ENCODE peak calls at places on chromosomes 5 and 9, in nine cellular contexts. U is NCI-H1436; F is mesenteric fat pad; S is T-helper 1 cell; P is SW 1271; N is GDM1; V is Peyer's patch; M is heart left ventricle; W is activated CD4-positive, alpha-beta T cell treated with anti-CD3 and anti-CD28 coated beads, Interleukin-2, amount 50 U/mL, for 48 hours. R is an unnamed sample.

GRCh38 chr9:128081052-128081451 is 13.0 kb downstream of the SLC25A25 start:
- DNase-seq in S (no peak), F (no peak), P (no peak), M (no peak), U (no peak), V (no peak), W (no peak), N (no peak), R (no peak)

GRCh38 chr5:173736923-173737412 is 120.5 kb upstream of the BOD1 start:
- DNase-seq in V (peak; percentile 69), P (no peak), N (no peak), S (no peak), M (no peak), F (no peak), U (no peak), W (no peak), R (no peak)

GRCh38 chr9:137237759-137238726 is 3.0 kb upstream of the TUBB4B start:
- DNase-seq in W (no peak), V (no peak), F (no peak), U (peak; percentile 50), P (no peak), S (no peak), N (no peak), M (no peak), R (no peak)

GRCh38 chr5:9562101-9562500 is 16.2 kb upstream of the SEMA5A start:
- DNase-seq in F (no peak), V (no peak), S (no peak), W (no peak), N (no peak), U (no peak), M (no peak), P (peak; percentile 52), R (no peak)

GRCh38 chr9:91845839-91846238 is 104.2 kb downstream of the ROR2 start:
- DNase-seq in M (no peak), S (no peak), W (no peak), U (no peak), P (no peak), V (no peak), N (no peak), F (no peak), R (no peak)

GRCh38 chr9:4297795-4298254 is 2.0 kb downstream of the GLIS3 start:
- DNase-seq in N (no peak), P (no peak), W (peak; percentile 43), F (peak; percentile 91), U (no peak), M (peak; percentile 76), S (no peak), V (peak; percentile 39), R (peak; percentile 79)

GRCh38 chr5:133967715-133968056 is 739 bp downstream of the C5orf15 start:
- DNase-seq in V (no peak), U (no peak), S (no peak), N (no peak), P (no peak), M (no peak), F (no peak), W (no peak), R (no peak)

GRCh38 chr9:4097991-4098390 is 201.9 kb downstream of the GLIS3 start:
- DNase-seq in M (no peak), U (no peak), S (no peak), V (no peak), P (no peak), F (no peak), N (no peak), W (no peak), R (no peak)

GRCh38 chr5:119267958-119268386 is 87.8 kb upstream of the TNFAIP8 start:
- DNase-seq in W (peak; percentile 83), S (peak; percentile 47), U (peak; percentile 94), P (peak; percentile 95), F (peak; percentile 95), N (peak; percentile 87), M (peak; percentile 95), V (peak; percentile 88), R (peak; percentile 97)

GRCh38 chr9:134374301-134375010 is 48.2 kb downstream of the RXRA start:
- DNase-seq in W (no peak), M (no peak), V (no peak), F (no peak), U (no peak), S (no peak), N (no peak), P (no peak), R (peak; percentile 70)

GRCh38 chr9:93094294-93095204 is 1.5 kb upstream of the CARD19 start:
- DNase-seq in F (no peak), N (peak; percentile 56), W (no peak), P (no peak), V (peak; percentile 80), M (peak; percentile 84), S (no peak), U (no peak), R (peak; percentile 88)

GRCh38 chr9:132780230-132781007 is 97.7 kb downstream of the AK8 start:
- DNase-seq in P (no peak), S (no peak), N (no peak), W (no peak), F (peak; percentile 37), U (no peak), M (no peak), V (no peak), R (no peak)

GRCh38 chr5:154179846-154180710 is 10.5 kb upstream of the GALNT10 start:
- DNase-seq in U (peak; percentile 39), N (peak; percentile 27), V (no peak), P (no peak), F (no peak), W (peak; percentile 12), S (no peak), M (no peak), R (no peak)